ENCODE peak calls at places on chromosomes 5 and 9, in seven cellular contexts. One of them, this sample, is unnamed.

GRCh38 chr5:143118222-143118621 is 285.3 kb downstream of the NR3C1 start:
- DNase-seq in GM12892: no peak
- DNase-seq in spleen: peak
- DNase-seq in H1: no peak
- DNase-seq in prostate gland: no peak
- DNase-seq in GM12878: no peak
- DNase-seq in transverse colon: no peak
- DNase-seq in this sample: no peak

GRCh38 chr5:79357401-79357800 is 121.5 kb downstream of the JMY start:
- DNase-seq in prostate gland: no peak
- DNase-seq in GM12892: no peak
- DNase-seq in GM12878: no peak
- DNase-seq in H1: no peak
- DNase-seq in spleen: no peak
- DNase-seq in transverse colon: no peak
- DNase-seq in this sample: no peak

GRCh38 chr5:104421431-104421830 is 858.8 kb upstream of the NUDT12 start:
- DNase-seq in prostate gland: no peak
- DNase-seq in transverse colon: no peak
- DNase-seq in H1: no peak
- DNase-seq in GM12892: no peak
- DNase-seq in GM12878: no peak
- DNase-seq in spleen: no peak
- DNase-seq in this sample: no peak

GRCh38 chr5:33180900-33181299 is 259.9 kb upstream of the TARS1 start:
- DNase-seq in H1: no peak
- DNase-seq in GM12878: no peak
- DNase-seq in prostate gland: no peak
- DNase-seq in transverse colon: no peak
- DNase-seq in GM12892: no peak
- DNase-seq in spleen: no peak
- DNase-seq in this sample: no peak

GRCh38 chr9:94804917-94805544 is 78.5 kb downstream of the AOPEP start:
- DNase-seq in GM12878: no peak
- DNase-seq in spleen: no peak
- DNase-seq in transverse colon: no peak
- DNase-seq in prostate gland: no peak
- DNase-seq in H1: no peak
- DNase-seq in GM12892: no peak
- DNase-seq in this sample: no peak

GRCh38 chr5:44807269-44807668 is 1.5 kb upstream of the MRPS30 start:
- DNase-seq in transverse colon: no peak
- DNase-seq in prostate gland: no peak
- DNase-seq in GM12892: no peak
- DNase-seq in GM12878: no peak
- DNase-seq in spleen: no peak
- DNase-seq in H1: no peak
- DNase-seq in this sample: no peak

GRCh38 chr5:119522841-119523240 is 70.5 kb downstream of the HSD17B4 start:
- DNase-seq in GM12892: no peak
- DNase-seq in H1: no peak
- DNase-seq in spleen: no peak
- DNase-seq in prostate gland: no peak
- DNase-seq in GM12878: no peak
- DNase-seq in transverse colon: no peak
- DNase-seq in this sample: no peak

GRCh38 chr5:1174122-1174936 is 27.1 kb upstream of the SLC6A19 start:
- DNase-seq in prostate gland: peak
- DNase-seq in spleen: no peak
- DNase-seq in H1: peak
- DNase-seq in transverse colon: peak
- DNase-seq in GM12878: no peak
- DNase-seq in GM12892: no peak
- DNase-seq in this sample: peak

GRCh38 chr5:82570-82969 is 9.4 kb upstream of the PLEKHG4B start:
- DNase-seq in GM12878: no peak
- DNase-seq in H1: no peak
- DNase-seq in prostate gland: no peak
- DNase-seq in GM12892: no peak
- DNase-seq in spleen: no peak
- DNase-seq in transverse colon: no peak
- DNase-seq in this sample: no peak

GRCh38 chr9:124767830-124768229 is 3.3 kb downstream of the NR6A1 start:
- DNase-seq in H1: no peak
- DNase-seq in prostate gland: no peak
- DNase-seq in GM12892: no peak
- DNase-seq in transverse colon: no peak
- DNase-seq in GM12878: no peak
- DNase-seq in spleen: no peak
- DNase-seq in this sample: no peak

GRCh38 chr5:59097116-59097515 is 514.2 kb downstream of the RAB3C start:
- DNase-seq in transverse colon: no peak
- DNase-seq in GM12878: no peak
- DNase-seq in prostate gland: no peak
- DNase-seq in spleen: no peak
- DNase-seq in GM12892: no peak
- DNase-seq in H1: no peak
- DNase-seq in this sample: no peak

GRCh38 chr5:58080573-58080972 is 379.3 kb downstream of the PLK2 start:
- DNase-seq in transverse colon: no peak
- DNase-seq in GM12878: no peak
- DNase-seq in H1: no peak
- DNase-seq in spleen: no peak
- DNase-seq in GM12892: no peak
- DNase-seq in prostate gland: no peak
- DNase-seq in this sample: no peak

GRCh38 chr9:121748080-121748479 is 96.6 kb downstream of the DAB2IP start:
- DNase-seq in H1: no peak
- DNase-seq in spleen: no peak
- DNase-seq in transverse colon: no peak
- DNase-seq in GM12878: no peak
- DNase-seq in GM12892: no peak
- DNase-seq in prostate gland: no peak
- DNase-seq in this sample: no peak

GRCh38 chr5:160312139-160312959 is at the start of gene CCNJL:
- DNase-seq in prostate gland: peak
- DNase-seq in H1: peak
- DNase-seq in GM12878: no peak
- DNase-seq in GM12892: peak
- DNase-seq in spleen: peak
- DNase-seq in transverse colon: peak
- DNase-seq in this sample: peak

GRCh38 chr5:119131530-119132313 is 60.8 kb downstream of the DMXL1 start:
- DNase-seq in H1: no peak
- DNase-seq in prostate gland: no peak
- DNase-seq in spleen: no peak
- DNase-seq in GM12892: no peak
- DNase-seq in transverse colon: no peak
- DNase-seq in GM12878: no peak
- DNase-seq in this sample: no peak

GRCh38 chr5:133469846-133470245 is 142.5 kb downstream of the FSTL4 start:
- DNase-seq in GM12892: no peak
- DNase-seq in transverse colon: no peak
- DNase-seq in spleen: no peak
- DNase-seq in GM12878: no peak
- DNase-seq in H1: no peak
- DNase-seq in prostate gland: no peak
- DNase-seq in this sample: no peak

GRCh38 chr5:130109152-130109551 is 204.9 kb downstream of the CHSY3 start:
- DNase-seq in transverse colon: no peak
- DNase-seq in GM12892: no peak
- DNase-seq in spleen: no peak
- DNase-seq in GM12878: no peak
- DNase-seq in H1: no peak
- DNase-seq in prostate gland: no peak
- DNase-seq in this sample: no peak

GRCh38 chr5:146721073-146721830 is 157.3 kb downstream of the PPP2R2B start:
- DNase-seq in spleen: no peak
- DNase-seq in prostate gland: no peak
- DNase-seq in transverse colon: no peak
- DNase-seq in GM12878: no peak
- DNase-seq in GM12892: no peak
- DNase-seq in H1: no peak
- DNase-seq in this sample: no peak

GRCh38 chr5:52007230-52007858 is 624.1 kb downstream of the ISL1 start:
- DNase-seq in spleen: no peak
- DNase-seq in GM12892: no peak
- DNase-seq in prostate gland: peak
- DNase-seq in H1: no peak
- DNase-seq in transverse colon: no peak
- DNase-seq in GM12878: no peak
- DNase-seq in this sample: no peak

GRCh38 chr5:78504726-78505431 is 143.7 kb downstream of the LHFPL2 start:
- DNase-seq in prostate gland: peak
- DNase-seq in H1: no peak
- DNase-seq in GM12892: no peak
- DNase-seq in GM12878: no peak
- DNase-seq in transverse colon: peak
- DNase-seq in spleen: no peak
- DNase-seq in this sample: peak

GRCh38 chr9:129679537-129679936 is 14.1 kb downstream of the PRRX2 start:
- DNase-seq in GM12878: no peak
- DNase-seq in transverse colon: no peak
- DNase-seq in GM12892: no peak
- DNase-seq in spleen: no peak
- DNase-seq in H1: no peak
- DNase-seq in prostate gland: no peak
- DNase-seq in this sample: no peak

GRCh38 chr9:129749575-129749974 is 3.3 kb downstream of the PTGES start:
- DNase-seq in spleen: no peak
- DNase-seq in GM12878: no peak
- DNase-seq in transverse colon: no peak
- DNase-seq in GM12892: no peak
- DNase-seq in prostate gland: no peak
- DNase-seq in H1: no peak
- DNase-seq in this sample: no peak

GRCh38 chr9:105672711-105673234 is 10.5 kb downstream of the TAL2 start:
- DNase-seq in spleen: no peak
- DNase-seq in GM12892: no peak
- DNase-seq in GM12878: no peak
- DNase-seq in transverse colon: no peak
- DNase-seq in prostate gland: no peak
- DNase-seq in H1: no peak
- DNase-seq in this sample: no peak

GRCh38 chr9:132210472-132211145 is 48.8 kb downstream of the NTNG2 start:
- DNase-seq in GM12892: no peak
- DNase-seq in transverse colon: no peak
- DNase-seq in spleen: no peak
- DNase-seq in prostate gland: no peak
- DNase-seq in H1: no peak
- DNase-seq in GM12878: no peak
- DNase-seq in this sample: no peak

GRCh38 chr5:78717674-78718073 is 69.1 kb upstream of the LHFPL2 start:
- DNase-seq in GM12892: no peak
- DNase-seq in transverse colon: no peak
- DNase-seq in prostate gland: no peak
- DNase-seq in spleen: no peak
- DNase-seq in GM12878: no peak
- DNase-seq in H1: no peak
- DNase-seq in this sample: no peak

GRCh38 chr9:4225291-4226119 is 74.4 kb downstream of the GLIS3 start:
- DNase-seq in H1: no peak
- DNase-seq in GM12892: no peak
- DNase-seq in prostate gland: no peak
- DNase-seq in spleen: no peak
- DNase-seq in transverse colon: no peak
- DNase-seq in GM12878: no peak
- DNase-seq in this sample: no peak

GRCh38 chr9:120713257-120714087 is 798 bp downstream of the MEGF9 start:
- DNase-seq in prostate gland: no peak
- DNase-seq in spleen: peak
- DNase-seq in H1: peak
- DNase-seq in transverse colon: peak
- DNase-seq in GM12892: no peak
- DNase-seq in GM12878: no peak
- DNase-seq in this sample: no peak

GRCh38 chr5:149162401-149163084 is 21.2 kb downstream of the ABLIM3 start:
- DNase-seq in H1: no peak
- DNase-seq in GM12878: peak
- DNase-seq in spleen: no peak
- DNase-seq in GM12892: no peak
- DNase-seq in prostate gland: no peak
- DNase-seq in transverse colon: no peak
- DNase-seq in this sample: no peak

GRCh38 chr5:22431840-22432239 is 421.3 kb downstream of the CDH12 start:
- DNase-seq in H1: no peak
- DNase-seq in GM12892: no peak
- DNase-seq in GM12878: no peak
- DNase-seq in prostate gland: no peak
- DNase-seq in transverse colon: no peak
- DNase-seq in spleen: no peak
- DNase-seq in this sample: no peak

GRCh38 chr9:113275147-113276131 is at the start of the genes CDC26 and PRPF4:
- DNase-seq in H1: peak
- DNase-seq in transverse colon: peak
- DNase-seq in prostate gland: peak
- DNase-seq in spleen: peak
- DNase-seq in GM12878: peak
- DNase-seq in GM12892: peak
- DNase-seq in this sample: peak
- TF ChIP-seq POLR2A in H1: peak
- TF ChIP-seq POLR2A in transverse colon: peak
- TF ChIP-seq POLR2A in prostate gland: peak
- TF ChIP-seq POLR2A in spleen: peak
- TF ChIP-seq POLR2A in GM12878: peak
- TF ChIP-seq POLR2A in GM12892: peak
- TF ChIP-seq POLR2A in this sample: no peak

DNA sequence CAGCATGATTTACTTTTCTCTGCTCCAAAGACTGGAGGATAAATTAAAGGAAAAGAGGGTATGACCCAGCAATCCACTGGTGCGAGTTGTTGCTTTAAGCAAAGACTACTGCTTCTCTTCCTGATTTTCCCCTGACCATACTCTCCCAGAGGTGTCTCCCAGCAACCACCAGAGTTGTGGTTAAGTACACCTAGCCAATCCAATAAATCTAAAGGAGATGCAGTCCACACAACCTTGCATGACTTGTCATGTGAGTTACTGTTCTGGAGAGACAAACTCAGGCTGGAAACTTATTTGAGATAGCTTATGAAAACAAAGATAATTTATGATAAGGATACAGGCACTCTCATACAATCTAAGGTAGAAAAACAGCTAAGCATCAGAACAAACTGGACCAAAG is 11.9 kb downstream of the TMC1 start:
- DNase-seq in prostate gland: peak
- DNase-seq in H1: no peak
- DNase-seq in GM12878: no peak
- DNase-seq in transverse colon: no peak
- DNase-seq in spleen: no peak
- DNase-seq in GM12892: no peak
- DNase-seq in this sample: no peak
- TF ChIP-seq POLR2AphosphoS5 in prostate gland: peak
- TF ChIP-seq POLR2AphosphoS5 in H1: no peak
- TF ChIP-seq POLR2AphosphoS5 in GM12878: no peak
- TF ChIP-seq POLR2AphosphoS5 in transverse colon: peak
- TF ChIP-seq POLR2AphosphoS5 in spleen: no peak
- TF ChIP-seq POLR2AphosphoS5 in GM12892: no peak
- TF ChIP-seq POLR2AphosphoS5 in this sample: peak

GRCh38 chr9:2016411-2017208 is 1.5 kb downstream of the SMARCA2 start:
- DNase-seq in GM12878: no peak
- DNase-seq in spleen: peak
- DNase-seq in GM12892: peak
- DNase-seq in transverse colon: peak
- DNase-seq in prostate gland: peak
- DNase-seq in H1: peak
- DNase-seq in this sample: peak
- TF ChIP-seq POLR2A in GM12878: peak
- TF ChIP-seq POLR2A in spleen: peak
- TF ChIP-seq POLR2A in GM12892: no peak
- TF ChIP-seq POLR2A in transverse colon: peak
- TF ChIP-seq POLR2A in prostate gland: peak
- TF ChIP-seq POLR2A in H1: no peak
- TF ChIP-seq POLR2A in this sample: no peak

GRCh38 chr9:114804504-114804903 is 1.3 kb downstream of the TNFSF15 start:
- DNase-seq in prostate gland: peak
- DNase-seq in spleen: no peak
- DNase-seq in GM12892: no peak
- DNase-seq in GM12878: no peak
- DNase-seq in H1: no peak
- DNase-seq in transverse colon: peak
- DNase-seq in this sample: peak
- TF ChIP-seq POLR2AphosphoS5 in prostate gland: peak
- TF ChIP-seq POLR2AphosphoS5 in spleen: no peak
- TF ChIP-seq POLR2AphosphoS5 in GM12892: no peak
- TF ChIP-seq POLR2AphosphoS5 in GM12878: no peak
- TF ChIP-seq POLR2AphosphoS5 in H1: no peak
- TF ChIP-seq POLR2AphosphoS5 in transverse colon: no peak
- TF ChIP-seq POLR2AphosphoS5 in this sample: peak

This sample was measured in stomach.